ENCODE peak calls at places on chromosomes 4 and X, in five cellular contexts. One of them, this sample, is unnamed.

GRCh38 chr4:145851516-145852201 is 87.0 kb downstream of the ZNF827 start:
- DNase-seq in fibroblast of the conjunctiva: no peak
- DNase-seq in astrocyte of the spinal cord: no peak
- DNase-seq in heart right ventricle: no peak
- DNase-seq in tibial artery: no peak
- DNase-seq in this sample: no peak

GRCh38 chr4:99202536-99202935 is 16.5 kb downstream of the ADH6 start:
- DNase-seq in heart right ventricle: no peak
- DNase-seq in tibial artery: no peak
- DNase-seq in fibroblast of the conjunctiva: peak
- DNase-seq in astrocyte of the spinal cord: no peak
- DNase-seq in this sample: no peak

GRCh38 chrX:132491191-132491590 is 2.4 kb upstream of the MBNL3 start:
- DNase-seq in astrocyte of the spinal cord: no peak
- DNase-seq in heart right ventricle: no peak
- DNase-seq in tibial artery: no peak
- DNase-seq in fibroblast of the conjunctiva: no peak
- DNase-seq in this sample: peak

GRCh38 chr4:4415806-4416805 is 29.2 kb downstream of the NSG1 start:
- DNase-seq in fibroblast of the conjunctiva: no peak
- DNase-seq in heart right ventricle: no peak
- DNase-seq in tibial artery: no peak
- DNase-seq in astrocyte of the spinal cord: no peak
- DNase-seq in this sample: no peak

GRCh38 chr4:110119880-110120279 is 78.5 kb downstream of the ELOVL6 start:
- DNase-seq in fibroblast of the conjunctiva: peak
- DNase-seq in heart right ventricle: no peak
- DNase-seq in tibial artery: no peak
- DNase-seq in astrocyte of the spinal cord: peak
- DNase-seq in this sample: no peak

GRCh38 chr4:78369691-78370090 is 181.9 kb upstream of the ANXA3 start:
- DNase-seq in tibial artery: no peak
- DNase-seq in heart right ventricle: no peak
- DNase-seq in fibroblast of the conjunctiva: no peak
- DNase-seq in astrocyte of the spinal cord: peak
- DNase-seq in this sample: peak

GRCh38 chr4:184343400-184344177 is 125.9 kb upstream of the ENPP6 start:
- DNase-seq in astrocyte of the spinal cord: peak
- DNase-seq in tibial artery: peak
- DNase-seq in heart right ventricle: peak
- DNase-seq in fibroblast of the conjunctiva: peak
- DNase-seq in this sample: peak

GRCh38 chrX:39854772-39855747 is 242.7 kb downstream of the BCOR start:
- DNase-seq in heart right ventricle: no peak
- DNase-seq in astrocyte of the spinal cord: no peak
- DNase-seq in tibial artery: no peak
- DNase-seq in fibroblast of the conjunctiva: no peak
- DNase-seq in this sample: no peak

GRCh38 chr4:143336828-143337599 is at the start of gene GAB1:
- DNase-seq in fibroblast of the conjunctiva: no peak
- DNase-seq in tibial artery: peak
- DNase-seq in heart right ventricle: peak
- DNase-seq in astrocyte of the spinal cord: peak
- DNase-seq in this sample: peak

GRCh38 chr4:149708513-149709175 is 107.0 kb downstream of the IQCM start:
- DNase-seq in fibroblast of the conjunctiva: no peak
- DNase-seq in heart right ventricle: no peak
- DNase-seq in astrocyte of the spinal cord: peak
- DNase-seq in tibial artery: no peak
- DNase-seq in this sample: peak